ENCODE peak calls at places on chromosomes 7 and 10, in ten cellular contexts. C is fibroblast of lung; X is Ammon's horn; B is HEK293T; O is fibroblast of mammary gland; N is activated CD4-positive, alpha-beta T cell treated with anti-CD3 and anti-CD28 coated beads, Interleukin-2, amount 50 U/mL, for 1 hour; D is anterior cingulate cortex; R is stomach; L is cerebellum; H is DMS153. Y is an unnamed sample.
A peak's percentile ranks its signal among the peaks of the same experiment; 100 is the strongest.

GRCh38 chr7:158520825-158521224 is 66.8 kb downstream of the PTPRN2 start:
- DNase-seq in L (no peak), B (no peak), C (no peak), N (no peak), D (no peak), H (no peak), X (no peak), R (no peak), O (no peak), Y (no peak)

GRCh38 chr7:84492565-84493034 is 298.0 kb upstream of the SEMA3A start:
- DNase-seq in C (no peak), H (no peak), X (no peak), B (no peak), R (no peak), D (no peak), N (no peak), L (no peak), O (peak; percentile 69), Y (no peak)

GRCh38 chr10:6543431-6544005 is 36.6 kb downstream of the PRKCQ start:
- DNase-seq in X (no peak), L (no peak), B (no peak), C (no peak), R (no peak), H (no peak), N (peak; percentile 43), D (no peak), O (no peak), Y (no peak)

GRCh38 chr7:150897502-150898474 is 45.5 kb downstream of the AOC1 start:
- DNase-seq in D (no peak), X (no peak), R (no peak), B (no peak), C (no peak), L (no peak), O (no peak), H (no peak), N (no peak), Y (no peak)

GRCh38 chr10:29576681-29577080 is 58.1 kb downstream of the SVIL start:
- DNase-seq in D (no peak), X (no peak), L (no peak), O (no peak), N (no peak), C (no peak), B (no peak), H (no peak), R (no peak), Y (no peak)

GRCh38 chr10:73609116-73609515 is 18.0 kb upstream of the USP54 start:
- DNase-seq in L (no peak), C (no peak), X (no peak), H (no peak), D (no peak), N (no peak), B (no peak), O (no peak), R (no peak), Y (no peak)

GRCh38 chr10:2083591-2083990 is 346.3 kb upstream of the ADARB2 start:
- DNase-seq in O (no peak), B (no peak), X (no peak), D (no peak), N (no peak), L (no peak), C (no peak), R (no peak), H (no peak), Y (no peak)

GRCh38 chr10:123569436-123570010 is 96.6 kb upstream of the GPR26 start:
- DNase-seq in H (no peak), B (no peak), X (no peak), O (no peak), C (no peak), R (no peak), N (no peak), D (no peak), L (no peak), Y (no peak)

GRCh38 chr7:42677751-42678231 is 234.1 kb downstream of the C7orf25 start:
- DNase-seq in R (no peak), L (no peak), B (no peak), D (no peak), C (peak; percentile 91), O (peak; percentile 99), H (no peak), X (no peak), N (no peak), Y (no peak)

Y was measured in cerebellar cortex.